ENCODE peak calls at places on chromosomes 7 and 10, in nine cellular contexts. F, B, R, L, T, E, C, N and V are unnamed samples.

GRCh38 chr10:2280713-2281112 is 543.4 kb upstream of the ADARB2 start:
- DNase-seq in F (no peak), B (no peak), R (no peak), L (no peak), T (no peak), E (no peak), C (no peak), N (no peak), V (no peak)

GRCh38 chr7:131625817-131626372 is 69.5 kb upstream of the PODXL start:
- DNase-seq in F (no peak), B (peak), R (peak), L (no peak), T (peak), E (peak), C (peak), N (no peak), V (no peak)

GRCh38 chr10:44102726-44103255 is 282.1 kb downstream of the CXCL12 start:
- DNase-seq in F (no peak), B (peak), R (no peak), L (no peak), T (no peak), E (no peak), C (no peak), N (no peak), V (no peak)

GRCh38 chr7:139297795-139298194 is 43.3 kb upstream of the FMC1 start:
- DNase-seq in F (no peak), B (no peak), R (no peak), L (no peak), T (no peak), E (no peak), C (peak), N (no peak), V (no peak)

GRCh38 chr10:81541517-81541916 is 333.5 kb upstream of the NRG3 start:
- DNase-seq in F (no peak), B (no peak), R (no peak), L (no peak), T (no peak), E (no peak), C (no peak), N (no peak), V (no peak)

GRCh38 chr10:30749368-30749767 is 119.8 kb upstream of the LYZL2 start:
- DNase-seq in F (no peak), B (no peak), R (no peak), L (no peak), T (no peak), E (no peak), C (no peak), N (no peak), V (no peak)

GRCh38 chr10:69225681-69226080 is 5.5 kb downstream of the HKDC1 start:
- DNase-seq in F (no peak), B (no peak), R (no peak), L (no peak), T (no peak), E (no peak), C (no peak), N (no peak), V (no peak)

GRCh38 chr10:109668137-109668536 is 255.2 kb downstream of the XPNPEP1 start:
- DNase-seq in F (no peak), B (no peak), R (no peak), L (no peak), T (no peak), E (no peak), C (no peak), N (no peak), V (no peak)

GRCh38 chr10:86194684-86195083 is 171.9 kb downstream of the GRID1 start:
- DNase-seq in F (no peak), B (no peak), R (no peak), L (no peak), T (no peak), E (no peak), C (no peak), N (no peak), V (no peak)

GRCh38 chr10:46530249-46531186 is 25.9 kb downstream of the GPRIN2 start:
- DNase-seq in F (no peak), B (peak), R (no peak), L (peak), T (no peak), E (no peak), C (no peak), N (peak), V (peak)

GRCh38 chr7:4645241-4645640 is 36.9 kb upstream of the FOXK1 start:
- DNase-seq in F (no peak), B (peak), R (no peak), L (no peak), T (no peak), E (no peak), C (no peak), N (no peak), V (no peak)

GRCh38 chr10:30897547-30897946 is 134.1 kb downstream of the ZNF438 start:
- DNase-seq in F (no peak), B (no peak), R (no peak), L (no peak), T (no peak), E (no peak), C (no peak), N (no peak), V (no peak)

GRCh38 chr10:21452203-21452602 is 73.3 kb downstream of the SKIDA1 start:
- DNase-seq in F (no peak), B (no peak), R (no peak), L (no peak), T (no peak), E (no peak), C (no peak), N (no peak), V (no peak)

GRCh38 chr7:24701232-24701898 is 55.9 kb downstream of the GSDME start:
- DNase-seq in F (no peak), B (peak), R (no peak), L (no peak), T (no peak), E (peak), C (peak), N (no peak), V (no peak)

GRCh38 chr10:34078798-34079470 is 736.2 kb downstream of the PARD3 start:
- DNase-seq in F (no peak), B (peak), R (no peak), L (peak), T (no peak), E (no peak), C (no peak), N (peak), V (no peak)

GRCh38 chr7:24718977-24719491 is 38.2 kb downstream of the GSDME start:
- DNase-seq in F (no peak), B (no peak), R (no peak), L (peak), T (no peak), E (no peak), C (no peak), N (peak), V (peak)

GRCh38 chr7:46658281-46658680 is 737.2 kb upstream of the IGFBP3 start:
- DNase-seq in F (no peak), B (peak), R (no peak), L (no peak), T (no peak), E (no peak), C (no peak), N (no peak), V (no peak)

GRCh38 chr7:78443811-78444210 is 645.2 kb downstream of the PHTF2 start:
- DNase-seq in F (no peak), B (no peak), R (peak), L (no peak), T (no peak), E (no peak), C (no peak), N (no peak), V (no peak)

GRCh38 chr7:99772565-99772964 is 11.4 kb downstream of the CYP3A4 start:
- DNase-seq in F (no peak), B (no peak), R (no peak), L (no peak), T (no peak), E (no peak), C (peak), N (no peak), V (no peak)

GRCh38 chr7:116097365-116098009 is 66.9 kb upstream of the TFEC start:
- DNase-seq in F (no peak), B (peak), R (peak), L (no peak), T (no peak), E (peak), C (peak), N (no peak), V (no peak)

GRCh38 chr7:36236073-36236472 is 83.0 kb downstream of the EEPD1 start:
- DNase-seq in F (no peak), B (no peak), R (no peak), L (no peak), T (peak), E (no peak), C (no peak), N (no peak), V (no peak)

GRCh38 chr7:52863667-52864066 is 171.8 kb upstream of the POM121L12 start:
- DNase-seq in F (no peak), B (no peak), R (no peak), L (no peak), T (no peak), E (no peak), C (no peak), N (no peak), V (no peak)

GRCh38 chr7:155484483-155485399 is 26.8 kb downstream of the EN2 start:
- DNase-seq in F (no peak), B (no peak), R (no peak), L (no peak), T (no peak), E (no peak), C (no peak), N (no peak), V (no peak)

GRCh38 chr7:73521636-73522080 is 435 bp downstream of the BAZ1B start:
- DNase-seq in F (no peak), B (peak), R (no peak), L (no peak), T (peak), E (peak), C (peak), N (peak), V (no peak)

GRCh38 chr7:74521855-74522254 is 68.1 kb downstream of the GTF2IRD1 start:
- DNase-seq in F (no peak), B (no peak), R (no peak), L (no peak), T (no peak), E (no peak), C (no peak), N (no peak), V (no peak)

GRCh38 chr10:44326474-44327030 is 58.3 kb downstream of the CXCL12 start:
- DNase-seq in F (no peak), B (no peak), R (no peak), L (no peak), T (no peak), E (no peak), C (no peak), N (no peak), V (no peak)

GRCh38 chr10:78292987-78293865 is 259.6 kb downstream of the RPS24 start:
- DNase-seq in F (no peak), B (peak), R (no peak), L (no peak), T (peak), E (no peak), C (no peak), N (no peak), V (no peak)

DNA sequence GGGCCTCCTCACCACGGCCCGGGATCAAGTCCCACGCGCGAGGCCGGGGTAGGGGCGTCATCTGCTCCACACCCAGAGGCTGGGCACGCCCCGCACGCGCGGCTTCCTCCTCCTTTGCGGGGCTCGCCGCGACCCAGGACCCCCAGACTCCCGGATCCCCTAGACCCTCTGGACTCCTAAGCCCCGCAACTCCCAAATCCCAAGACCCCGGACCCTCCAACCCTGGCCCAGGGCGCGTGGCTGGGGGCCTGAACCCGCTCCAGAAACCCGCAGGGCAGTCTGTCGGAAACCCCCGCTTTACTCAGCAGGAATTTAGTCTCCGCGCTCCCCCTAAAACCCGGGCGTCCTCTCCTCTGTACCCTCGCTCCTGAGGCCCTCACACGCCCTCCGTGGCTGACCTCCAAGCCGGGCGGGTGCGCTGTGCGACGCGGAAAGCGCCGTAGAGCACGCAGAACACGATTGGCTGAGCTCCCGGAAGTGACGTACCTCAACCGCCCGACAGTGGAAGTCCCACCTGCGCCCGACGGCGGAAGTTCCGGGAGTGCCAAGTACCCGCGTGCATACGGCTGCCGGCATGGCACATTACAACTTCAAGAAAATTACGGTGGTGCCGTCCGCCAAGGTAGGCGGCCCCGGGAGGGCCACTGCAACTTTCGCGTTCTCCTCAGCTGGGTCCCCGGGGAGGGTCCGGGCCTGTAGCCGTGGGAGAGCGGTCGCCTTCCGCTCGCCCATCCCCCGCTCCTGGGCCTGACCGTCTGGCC is at the start of gene GTPBP4:
- DNase-seq in F (peak), B (peak), R (peak), L (peak), T (peak), E (peak), C (peak), N (peak), V (peak)
- TF ChIP-seq CTCF in F (no peak), B (no peak), R (peak), L (no peak), T (no peak), E (peak), C (no peak), N (peak), V (no peak)

GRCh38 chr10:93921338-93921737 is 27.6 kb downstream of the SLC35G1 start:
- DNase-seq in F (no peak), B (no peak), R (no peak), L (no peak), T (peak), E (no peak), C (peak), N (no peak), V (no peak)
- TF ChIP-seq CTCF in F (peak), B (peak), R (no peak), L (no peak), T (peak), E (peak), C (no peak), N (peak), V (no peak)

GRCh38 chr7:156929789-156930539 is 19.5 kb upstream of the NOM1 start:
- DNase-seq in F (no peak), B (no peak), R (no peak), L (no peak), T (no peak), E (no peak), C (no peak), N (no peak), V (no peak)
- TF ChIP-seq CTCF in F (no peak), B (no peak), R (no peak), L (no peak), T (no peak), E (no peak), C (no peak), N (no peak), V (no peak)

GRCh38 chr7:94405506-94405905 is 10.8 kb downstream of the COL1A2 start:
- DNase-seq in F (no peak), B (peak), R (no peak), L (no peak), T (no peak), E (no peak), C (no peak), N (no peak), V (no peak)

GRCh38 chr7:94410471-94411466 is 16.1 kb downstream of the COL1A2 start:
- DNase-seq in F (no peak), B (peak), R (no peak), L (no peak), T (no peak), E (no peak), C (no peak), N (no peak), V (no peak)

GRCh38 chr7:94412762-94413322 is 18.1 kb downstream of the COL1A2 start:
- DNase-seq in F (no peak), B (peak), R (no peak), L (no peak), T (no peak), E (no peak), C (no peak), N (no peak), V (no peak)

GRCh38 chr7:94414481-94414880 is 19.8 kb downstream of the COL1A2 start:
- DNase-seq in F (no peak), B (peak), R (no peak), L (no peak), T (no peak), E (no peak), C (no peak), N (no peak), V (no peak)

GRCh38 chr7:94409561-94409960 is 14.9 kb downstream of the COL1A2 start:
- DNase-seq in F (no peak), B (no peak), R (no peak), L (no peak), T (no peak), E (no peak), C (no peak), N (no peak), V (no peak)
- TF ChIP-seq CTCF in F (no peak), B (no peak), R (no peak), L (no peak), T (no peak), E (no peak), C (no peak), N (no peak), V (no peak)

GRCh38 chr7:26399309-26399610 is 107.6 kb downstream of the SNX10 start:
- DNase-seq in F (no peak), B (peak), R (no peak), L (no peak), T (peak), E (no peak), C (peak), N (peak), V (no peak)
- TF ChIP-seq CTCF in F (peak), B (peak), R (no peak), L (peak), T (peak), E (no peak), C (no peak), N (no peak), V (no peak)

DNA sequence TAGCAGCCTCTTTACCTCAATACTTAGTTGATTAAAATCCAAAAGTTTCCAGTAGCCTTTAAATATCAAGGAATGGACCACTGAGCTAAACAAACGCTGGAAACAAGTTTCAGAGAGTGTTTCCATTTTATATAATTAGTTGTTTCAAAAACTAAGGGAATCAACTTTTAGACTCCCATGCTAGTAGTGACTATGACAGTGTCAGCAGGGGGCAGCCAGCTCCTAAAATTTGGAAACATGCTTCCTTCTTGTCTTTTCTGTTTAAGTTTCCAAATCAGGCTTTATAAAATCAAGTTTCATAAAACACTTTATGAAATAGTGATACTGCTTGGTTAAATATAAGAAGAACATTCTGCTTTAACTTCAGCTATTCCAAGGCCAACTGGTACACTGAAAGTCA is 138.2 kb upstream of the TMEM229A start:
- DNase-seq in F (no peak), B (no peak), R (peak), L (no peak), T (no peak), E (peak), C (peak), N (peak), V (no peak)
- TF ChIP-seq CTCF in F (peak), B (peak), R (peak), L (no peak), T (peak), E (peak), C (peak), N (peak), V (no peak)

DNA sequence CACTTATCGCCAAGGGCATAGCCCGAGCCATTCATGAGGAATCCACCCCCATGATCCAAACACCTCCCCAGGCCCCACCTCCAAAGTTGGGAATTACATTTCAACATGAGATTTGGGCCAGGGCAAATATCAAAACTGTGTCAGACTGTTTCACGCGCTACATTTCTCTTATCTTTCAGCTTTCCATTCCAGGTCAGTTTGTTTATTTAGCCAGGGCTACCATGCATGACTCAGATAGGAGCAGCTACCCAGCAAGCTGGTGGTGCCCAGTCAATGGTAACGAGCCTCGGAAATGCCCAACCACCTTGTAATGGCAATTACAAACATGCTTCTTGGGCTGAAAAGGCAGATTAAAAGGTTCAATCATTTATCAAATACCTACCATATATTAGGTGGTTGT is 43.6 kb upstream of the BAMBI start:
- DNase-seq in F (no peak), B (peak), R (no peak), L (no peak), T (no peak), E (no peak), C (peak), N (no peak), V (no peak)
- TF ChIP-seq CTCF in F (no peak), B (no peak), R (no peak), L (no peak), T (no peak), E (no peak), C (no peak), N (no peak), V (no peak)

DNA sequence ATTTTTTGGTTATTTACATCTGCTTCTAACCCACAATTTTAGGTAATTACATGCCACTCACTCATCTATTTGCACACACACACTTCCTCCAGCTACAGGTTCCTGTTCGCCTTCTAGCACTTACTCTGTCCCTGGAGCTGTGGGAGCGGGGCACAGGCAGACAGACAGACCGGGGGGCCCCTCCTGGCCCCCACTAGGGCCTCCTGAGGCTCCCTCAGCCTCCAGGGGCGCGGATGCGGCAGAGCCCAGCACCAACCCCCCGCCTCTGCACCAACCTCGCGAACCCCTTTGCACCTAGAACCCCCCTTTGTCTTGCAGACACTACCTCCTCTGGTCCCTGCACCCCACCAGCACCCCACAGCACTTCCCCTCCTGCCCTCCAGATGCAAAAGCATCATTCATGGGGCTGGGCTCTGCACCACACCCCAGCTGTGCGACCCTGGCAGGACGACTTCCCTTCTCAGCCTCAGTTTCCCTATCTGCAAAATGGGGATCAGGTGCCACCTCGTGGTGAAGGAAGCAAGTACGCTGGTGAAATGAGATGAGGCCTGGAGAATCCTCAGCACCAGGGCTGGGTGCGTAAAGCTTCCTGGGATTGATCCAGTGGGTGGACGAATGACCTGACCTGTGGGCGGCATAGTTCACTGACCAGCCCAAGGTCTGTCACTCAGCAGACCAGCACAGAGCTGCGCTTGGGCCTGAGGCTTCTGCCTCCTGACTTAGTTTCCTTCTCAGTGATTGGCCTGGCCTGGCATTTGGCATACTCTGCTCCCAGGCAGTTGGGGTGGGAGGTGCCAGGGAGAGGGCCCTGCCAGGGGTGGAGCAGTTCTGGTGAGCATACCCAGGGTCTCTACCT is 37.9 kb downstream of the ELFN1 start:
- DNase-seq in F (no peak), B (no peak), R (no peak), L (peak), T (no peak), E (no peak), C (no peak), N (no peak), V (peak)
- TF ChIP-seq CTCF in F (no peak), B (no peak), R (peak), L (peak), T (peak), E (peak), C (peak), N (no peak), V (no peak)

GRCh38 chr7:20217193-20217948 is at the start of gene MACC1:
- DNase-seq in F (peak), B (no peak), R (peak), L (no peak), T (peak), E (peak), C (peak), N (no peak), V (peak)
- TF ChIP-seq CTCF in F (peak), B (no peak), R (peak), L (no peak), T (peak), E (peak), C (peak), N (no peak), V (no peak)